ENCODE peak calls at places on chromosomes 13 and 19, in four cellular contexts. E is transverse colon, J is pancreas, H is MM.1S. W is an unnamed sample.

GRCh38 chr19:5113101-5113557 is 144.2 kb downstream of the KDM4B start:
- DNase-seq in J (no peak), E (no peak), H (no peak), W (no peak)

GRCh38 chr13:43784491-43784890 is 2.3 kb downstream of the ENOX1 start:
- DNase-seq in E (no peak), J (no peak), H (no peak), W (no peak)

GRCh38 chr19:44640518-44640917 is 3.2 kb upstream of the PVR start:
- DNase-seq in H (no peak), J (no peak), E (no peak), W (no peak)

GRCh38 chr13:49435992-49436391 is 7.9 kb downstream of the CAB39L start:
- DNase-seq in E (no peak), J (no peak), H (no peak), W (no peak)

GRCh38 chr13:85618514-85618913 is 180.7 kb downstream of the SLITRK6 start:
- DNase-seq in J (no peak), H (no peak), E (no peak), W (no peak)

GRCh38 chr13:106100261-106100919 is 435.1 kb downstream of the EFNB2 start:
- DNase-seq in J (no peak), H (no peak), E (peak; percentile 85), W (no peak)

GRCh38 chr19:23287620-23288019 is 37.4 kb upstream of the ZNF724 start:
- DNase-seq in E (no peak), H (no peak), J (no peak), W (no peak)

GRCh38 chr13:112733661-112734379 is 44.0 kb downstream of the ATP11A start:
- DNase-seq in J (no peak), H (no peak), E (no peak), W (no peak)

GRCh38 chr13:102729560-102730275 is 34.9 kb upstream of the METTL21C start:
- DNase-seq in H (no peak), E (no peak), J (no peak), W (no peak)

GRCh38 chr13:110266983-110267382 is 40.0 kb downstream of the COL4A1 start:
- DNase-seq in H (no peak), J (no peak), E (no peak), W (no peak)

GRCh38 chr19:17733127-17733526 is 13.8 kb downstream of the MAP1S start:
- DNase-seq in H (no peak), E (no peak), J (no peak), W (no peak)

GRCh38 chr13:48731957-48732569 is 78.3 kb downstream of the CYSLTR2 start:
- DNase-seq in J (peak; percentile 59), H (peak; percentile 30), E (peak; percentile 57), W (no peak)

GRCh38 chr13:21800847-21801616 is 130.2 kb downstream of the FGF9 start:
- DNase-seq in H (no peak), E (no peak), J (no peak), W (no peak)

GRCh38 chr13:75384881-75385707 is 96.9 kb downstream of the TBC1D4 start:
- DNase-seq in J (no peak), H (no peak), E (no peak), W (no peak)

GRCh38 chr13:64505511-64505910 is 2724.6 kb downstream of the PCDH9 start:
- DNase-seq in H (no peak), J (no peak), E (no peak), W (no peak)

GRCh38 chr13:49046534-49046933 is 70.8 kb downstream of the FNDC3A start:
- DNase-seq in J (no peak), H (no peak), E (no peak), W (no peak)

GRCh38 chr13:41568143-41568989 is 111.0 kb downstream of the RGCC start:
- DNase-seq in H (no peak), E (no peak), J (no peak), W (no peak)

GRCh38 chr13:99385161-99385560 is 78.0 kb upstream of the GPR183 start:
- DNase-seq in H (no peak), E (no peak), J (no peak), W (no peak)

GRCh38 chr19:13053761-13054604 is 48.7 kb downstream of the LYL1 start:
- DNase-seq in J (peak; percentile 91), H (no peak), E (peak; percentile 79), W (no peak)

GRCh38 chr13:34162545-34162936 is 344.6 kb downstream of the RFC3 start:
- DNase-seq in H (no peak), E (no peak), J (no peak), W (no peak)

GRCh38 chr13:42001580-42001979 is 40.7 kb upstream of the VWA8 start:
- DNase-seq in E (no peak), J (no peak), H (no peak), W (no peak)

GRCh38 chr13:51370116-51370515 is 30.6 kb downstream of the SERPINE3 start:
- DNase-seq in H (no peak), E (no peak), J (no peak), W (no peak)

GRCh38 chr13:94947965-94948371 is 235.6 kb upstream of the SOX21 start:
- DNase-seq in H (no peak), J (no peak), E (no peak), W (no peak)

GRCh38 chr19:43318203-43318602 is 35.3 kb upstream of the CD177 start:
- DNase-seq in H (no peak), J (no peak), E (no peak), W (no peak)

GRCh38 chr19:29393915-29394460 is 131.8 kb upstream of the VSTM2B start:
- DNase-seq in E (no peak), H (no peak), J (no peak), W (no peak)

GRCh38 chr13:52686381-52686780 is 33.7 kb downstream of the SUGT1 start:
- DNase-seq in H (no peak), J (no peak), E (no peak), W (no peak)

GRCh38 chr19:1115646-1116420 is 12.0 kb downstream of the GPX4 start:
- DNase-seq in E (no peak), H (no peak), J (peak; percentile 33), W (no peak)

GRCh38 chr13:98599502-98600328 is 22.8 kb upstream of the STK24 start:
- DNase-seq in E (no peak), J (no peak), H (no peak), W (no peak)

GRCh38 chr19:30153326-30154210 is 211.5 kb downstream of the URI1 start:
- DNase-seq in E (no peak), H (no peak), J (no peak), W (no peak)

GRCh38 chr13:111516712-111517640 is 196.5 kb downstream of the TEX29 start:
- DNase-seq in E (no peak), H (no peak), J (no peak), W (no peak)

GRCh38 chr13:104984296-104984818 is 1551.1 kb downstream of the EFNB2 start:
- DNase-seq in H (peak; percentile 89), J (peak; percentile 12), E (no peak), W (peak; percentile 46)

GRCh38 chr19:15123900-15124299 is 16.7 kb downstream of the SYDE1 start:
- DNase-seq in H (no peak), E (peak; percentile 66), J (peak; percentile 82), W (no peak)

GRCh38 chr13:25345555-25345954 is 26.2 kb upstream of the ATP8A2 start:
- DNase-seq in H (no peak), J (no peak), E (no peak), W (no peak)

GRCh38 chr13:70729369-70729768 is 621.1 kb upstream of the KLHL1 start:
- DNase-seq in J (no peak), E (no peak), H (no peak), W (no peak)

GRCh38 chr13:108777421-108778420 is 148.3 kb downstream of the MYO16 start:
- DNase-seq in H (no peak), E (no peak), J (no peak), W (no peak)

GRCh38 chr13:113946409-113947181 is 27.3 kb downstream of the C13orf46 start:
- DNase-seq in H (no peak), J (no peak), E (no peak), W (no peak)

GRCh38 chr13:113787694-113788093 is 28.7 kb downstream of the TMEM255B start:
- DNase-seq in J (no peak), H (no peak), E (no peak), W (no peak)

GRCh38 chr19:44951179-44952159 is 3.7 kb upstream of the CLPTM1 start:
- DNase-seq in E (peak; percentile 54), J (peak; percentile 66), H (peak; percentile 78), W (peak; percentile 72)

GRCh38 chr13:99018418-99019180 is 40.7 kb upstream of the DOCK9 start:
- DNase-seq in J (no peak), H (no peak), E (no peak), W (no peak)

GRCh38 chr13:110010433-110011135 is 224.2 kb upstream of the IRS2 start:
- DNase-seq in H (no peak), J (no peak), E (no peak), W (no peak)

DNA sequence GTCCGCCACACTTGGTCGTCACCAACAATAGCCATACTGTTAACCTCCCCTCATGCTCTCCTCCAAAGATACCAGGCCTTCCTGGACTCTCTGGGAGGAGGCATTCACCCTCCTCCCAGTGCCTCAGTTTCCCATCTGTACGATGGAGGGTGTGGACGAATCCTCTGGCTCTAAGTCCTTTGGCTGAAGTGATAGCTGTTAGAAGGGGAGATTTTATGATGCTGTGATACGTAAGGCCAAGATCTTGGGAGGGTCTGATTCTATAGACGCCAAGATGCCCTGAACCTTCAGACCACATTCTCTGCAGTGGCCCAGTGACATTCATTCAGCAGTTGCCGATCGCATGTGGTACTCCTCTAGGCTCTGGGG is 14.8 kb upstream of the NOP53 start:
- DNase-seq in H (no peak), E (no peak), J (no peak), W (no peak)
- H3K27ac ChIP-seq in H (no peak overlapping the region), E (peak overlapping the region; percentile 72), J (peak overlapping the region; percentile 85), W (no peak overlapping the region)

GRCh38 chr19:51122112-51122981 is 2.4 kb upstream of the SIGLEC9 start:
- DNase-seq in J (no peak), E (no peak), H (no peak), W (no peak)
- H3K4me3 ChIP-seq in J (no peak overlapping the region), E (no peak overlapping the region), H (no peak overlapping the region), W (peak overlapping the region; percentile 42)

DNA sequence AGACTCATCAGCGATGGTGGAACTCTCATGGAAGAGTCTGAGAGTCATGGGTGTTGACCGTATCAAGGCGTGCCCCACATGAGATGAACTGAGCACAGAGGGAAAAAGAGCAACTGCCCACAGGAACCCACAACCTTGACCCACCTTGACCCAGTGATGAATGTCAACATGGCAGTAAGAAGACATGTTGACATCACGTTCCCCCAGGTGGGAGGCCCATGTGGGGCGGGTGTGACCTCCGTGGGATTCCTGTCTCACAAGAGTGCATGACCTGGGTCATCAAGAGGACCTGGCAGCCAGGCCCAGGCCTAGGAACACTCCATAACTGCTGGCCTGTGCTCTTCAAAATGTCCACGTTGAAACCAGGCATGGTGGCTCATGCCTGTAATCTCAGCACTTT is 45.8 kb downstream of the EPS15L1 start:
- DNase-seq in E (no peak), J (no peak), H (no peak), W (no peak)
- H3K36me3 ChIP-seq in E (peaks cover 13% of the 10 kb centered on the region), J (no peaks in the 10 kb centered on the region), H (no peaks in the 10 kb centered on the region), W (peaks cover 38% of the 10 kb centered on the region)

DNA sequence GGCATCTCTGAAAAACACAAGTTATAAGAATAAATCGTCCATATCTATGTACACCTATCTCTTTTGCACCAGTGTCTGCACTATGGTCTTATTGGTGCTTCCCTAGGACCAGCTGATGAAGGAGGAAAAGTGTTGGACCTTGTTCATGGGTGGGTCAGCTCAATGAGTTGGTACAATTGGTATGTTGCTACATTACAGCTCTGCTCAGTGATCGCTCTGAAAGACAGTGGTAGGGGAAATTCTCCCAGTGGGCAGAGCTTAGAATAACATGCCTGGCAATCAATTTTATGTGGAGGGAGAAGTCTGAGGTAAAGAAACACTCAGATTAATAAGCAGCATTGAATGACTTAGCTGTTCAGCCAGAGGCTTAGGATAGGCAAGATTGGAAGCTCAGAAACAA is 138.7 kb upstream of the KL start:
- DNase-seq in E (no peak), J (no peak), H (no peak), W (no peak)
- H3K27ac ChIP-seq in E (no peak overlapping the region), J (no peak overlapping the region), H (no peak overlapping the region), W (no peak overlapping the region)

GRCh38 chr19:51693246-51693645 is at the start of gene SPACA6:
- DNase-seq in H (no peak), J (peak; percentile 26), E (no peak), W (no peak)
- H3K4me3 ChIP-seq in H (no peak within 1 kb of the TSS), J (peak within 1 kb of the TSS; percentile 11), E (peak within 1 kb of the TSS; percentile 77), W (no peak within 1 kb of the TSS)

W was measured in CD4-positive, alpha-beta memory T cell.